ENCODE peak calls at places on chromosomes 7 and 10, in eight cellular contexts. Q is tibial artery; N is activated naive CD8-positive, alpha-beta T cell treated with anti-CD3 and anti-CD28 coated beads, Interleukin-2, amount 50 U/mL, for 24 hours; F is OCI-LY7; M is GM12878; X is NCI-H446; S is adrenal gland; Z is amniotic stem cell. K is an unnamed sample.

GRCh38 chr10:12414278-12414988 is 65.1 kb downstream of the CAMK1D start:
- DNase-seq in F (no peak), N (no peak), Z (no peak), M (no peak), X (no peak), S (no peak), Q (no peak), K (no peak)

GRCh38 chr7:80249619-80250305 is 115.1 kb downstream of the GNAI1 start:
- DNase-seq in X (no peak), Z (no peak), N (no peak), Q (no peak), F (no peak), M (no peak), S (no peak), K (no peak)

GRCh38 chr7:153401795-153402720 is 642.5 kb downstream of the ACTR3B start:
- DNase-seq in M (no peak), S (no peak), Z (no peak), X (no peak), N (no peak), F (no peak), Q (no peak), K (no peak)

GRCh38 chr10:116669832-116670644 is 49.3 kb downstream of the PNLIPRP2 start:
- DNase-seq in N (no peak), S (no peak), X (no peak), F (no peak), M (no peak), Q (no peak), Z (no peak), K (no peak)

GRCh38 chr10:11608159-11608966 is 3.1 kb downstream of the USP6NL start:
- DNase-seq in N (no peak), Q (no peak), S (no peak), M (peak), F (peak), Z (no peak), X (no peak), K (no peak)

GRCh38 chr7:88522771-88523316 is 216.2 kb upstream of the STEAP4 start:
- DNase-seq in X (no peak), F (no peak), S (no peak), M (no peak), Z (no peak), N (no peak), Q (no peak), K (no peak)

GRCh38 chr7:134632937-134633540 is 13.6 kb upstream of the BPGM start:
- DNase-seq in X (peak), F (peak), Z (no peak), M (no peak), S (no peak), N (no peak), Q (no peak), K (peak)

GRCh38 chr7:48011952-48012351 is 17.0 kb downstream of the SUN3 start:
- DNase-seq in Z (no peak), N (no peak), S (no peak), M (no peak), X (no peak), Q (no peak), F (no peak), K (no peak)

GRCh38 chr7:37141742-37142141 is 306.9 kb downstream of the ELMO1 start:
- DNase-seq in X (no peak), Q (no peak), S (no peak), N (no peak), F (no peak), Z (no peak), M (no peak), K (no peak)

GRCh38 chr10:110207805-110208613 is 604 bp downstream of the MXI1 start:
- DNase-seq in Q (peak), N (peak), M (no peak), S (peak), Z (no peak), F (peak), X (no peak), K (peak)

GRCh38 chr10:127314797-127315196 is 118.4 kb upstream of the INSYN2A start:
- DNase-seq in X (no peak), M (no peak), Z (no peak), S (no peak), F (no peak), Q (no peak), N (no peak), K (no peak)

K was measured in naive B cell.